ENCODE peak calls at places on chromosome 10, in ten cellular contexts. U is left cardiac atrium, Q is LoVo, V is aorta, D is M059J, K is hypothalamus, H is KG1, F is ELF-1, M is iPS-NIHi11, S is IMR-90. Y is an unnamed sample.

GRCh38 chr10:22740180-22740579 is 25.8 kb upstream of the PIP4K2A start:
- DNase-seq in U (no peak), Q (no peak), V (no peak), D (peak), K (no peak), H (no peak), F (peak), M (no peak), S (peak), Y (peak)

GRCh38 chr10:6564367-6564766 is 15.7 kb downstream of the PRKCQ start:
- DNase-seq in U (no peak), Q (no peak), V (no peak), D (no peak), K (no peak), H (no peak), F (no peak), M (no peak), S (no peak), Y (no peak)

GRCh38 chr10:45625879-45626278 is 46.7 kb downstream of the ZFAND4 start:
- DNase-seq in U (no peak), Q (no peak), V (no peak), D (no peak), K (no peak), H (no peak), F (no peak), M (no peak), S (no peak), Y (no peak)

GRCh38 chr10:65838811-65839210 is 1087.0 kb upstream of the LRRTM3 start:
- DNase-seq in U (no peak), Q (no peak), V (no peak), D (no peak), K (no peak), H (no peak), F (no peak), M (no peak), S (no peak), Y (no peak)

GRCh38 chr10:110206988-110207804 is at the start of gene MXI1:
- DNase-seq in U (peak), Q (peak), V (peak), D (peak), K (peak), H (peak), F (peak), M (peak), S (peak), Y (peak)

GRCh38 chr10:27345455-27345909 is 104.9 kb upstream of the ACBD5 start:
- DNase-seq in U (no peak), Q (no peak), V (no peak), D (no peak), K (no peak), H (no peak), F (no peak), M (no peak), S (no peak), Y (no peak)

GRCh38 chr10:30813872-30814471 is 184.4 kb upstream of the LYZL2 start:
- DNase-seq in U (no peak), Q (no peak), V (no peak), D (peak), K (no peak), H (no peak), F (no peak), M (no peak), S (peak), Y (peak)

GRCh38 chr10:121595806-121596667 is 2.2 kb downstream of the FGFR2 start:
- DNase-seq in U (no peak), Q (no peak), V (no peak), D (no peak), K (peak), H (no peak), F (peak), M (peak), S (no peak), Y (no peak)

GRCh38 chr10:132458595-132459251 is 61.7 kb downstream of the PWWP2B start:
- DNase-seq in U (peak), Q (peak), V (peak), D (peak), K (peak), H (peak), F (peak), M (peak), S (no peak), Y (no peak)

GRCh38 chr10:7519351-7519750 is 108.5 kb upstream of the SFMBT2 start:
- DNase-seq in U (no peak), Q (no peak), V (no peak), D (peak), K (no peak), H (no peak), F (no peak), M (no peak), S (no peak), Y (peak)

GRCh38 chr10:130485958-130486680 is 349.9 kb downstream of the GLRX3 start:
- DNase-seq in U (no peak), Q (no peak), V (no peak), D (no peak), K (no peak), H (no peak), F (no peak), M (no peak), S (no peak), Y (no peak)